ENCODE peak calls at places on chromosomes 11 and 22, in six cellular contexts. One of them, this sample, is unnamed.

GRCh38 chr11:95241673-95242072 is 10.7 kb upstream of the SESN3 start:
- DNase-seq in iPS-NIHi11: no peak
- DNase-seq in effector CD4-positive, alpha-beta T cell: no peak
- DNase-seq in transverse colon: no peak
- DNase-seq in ELR: no peak
- DNase-seq in NCI-H774: no peak
- DNase-seq in this sample: no peak

GRCh38 chr22:36406139-36406538 is 18.4 kb upstream of the MYH9 start:
- DNase-seq in NCI-H774: no peak
- DNase-seq in transverse colon: no peak
- DNase-seq in ELR: no peak
- DNase-seq in iPS-NIHi11: no peak
- DNase-seq in effector CD4-positive, alpha-beta T cell: no peak
- DNase-seq in this sample: no peak

GRCh38 chr11:129750343-129751292 is 65.0 kb upstream of the TMEM45B start:
- DNase-seq in transverse colon: peak
- DNase-seq in ELR: peak
- DNase-seq in NCI-H774: peak
- DNase-seq in effector CD4-positive, alpha-beta T cell: peak
- DNase-seq in iPS-NIHi11: peak
- DNase-seq in this sample: peak

GRCh38 chr22:49209452-49210195 is 618.0 kb downstream of the BRD1 start:
- DNase-seq in transverse colon: no peak
- DNase-seq in NCI-H774: peak
- DNase-seq in ELR: no peak
- DNase-seq in effector CD4-positive, alpha-beta T cell: no peak
- DNase-seq in iPS-NIHi11: no peak
- DNase-seq in this sample: no peak

GRCh38 chr11:117629891-117630538 is 167.0 kb downstream of the DSCAML1 start:
- DNase-seq in iPS-NIHi11: no peak
- DNase-seq in effector CD4-positive, alpha-beta T cell: no peak
- DNase-seq in NCI-H774: no peak
- DNase-seq in ELR: no peak
- DNase-seq in transverse colon: no peak
- DNase-seq in this sample: no peak

GRCh38 chr11:75191330-75191717 is 40.4 kb downstream of the SLCO2B1 start:
- DNase-seq in NCI-H774: no peak
- DNase-seq in iPS-NIHi11: no peak
- DNase-seq in transverse colon: no peak
- DNase-seq in effector CD4-positive, alpha-beta T cell: no peak
- DNase-seq in ELR: no peak
- DNase-seq in this sample: no peak

GRCh38 chr11:102940714-102941588 is 14.6 kb downstream of the MMP13 start:
- DNase-seq in NCI-H774: peak
- DNase-seq in ELR: peak
- DNase-seq in iPS-NIHi11: peak
- DNase-seq in transverse colon: peak
- DNase-seq in effector CD4-positive, alpha-beta T cell: no peak
- DNase-seq in this sample: peak

GRCh38 chr22:45848904-45849303 is 128.1 kb downstream of the WNT7B start:
- DNase-seq in iPS-NIHi11: no peak
- DNase-seq in effector CD4-positive, alpha-beta T cell: no peak
- DNase-seq in transverse colon: no peak
- DNase-seq in ELR: no peak
- DNase-seq in NCI-H774: no peak
- DNase-seq in this sample: no peak

GRCh38 chr11:72783144-72783910 is 10.5 kb downstream of the STARD10 start:
- DNase-seq in ELR: no peak
- DNase-seq in NCI-H774: no peak
- DNase-seq in transverse colon: peak
- DNase-seq in effector CD4-positive, alpha-beta T cell: no peak
- DNase-seq in iPS-NIHi11: no peak
- DNase-seq in this sample: no peak

GRCh38 chr11:3732671-3733070 is 61.5 kb upstream of the CHRNA10 start:
- DNase-seq in iPS-NIHi11: no peak
- DNase-seq in ELR: no peak
- DNase-seq in transverse colon: no peak
- DNase-seq in NCI-H774: no peak
- DNase-seq in effector CD4-positive, alpha-beta T cell: no peak
- DNase-seq in this sample: no peak

GRCh38 chr11:44267366-44268072 is 42.4 kb downstream of the ALX4 start:
- DNase-seq in iPS-NIHi11: no peak
- DNase-seq in transverse colon: no peak
- DNase-seq in effector CD4-positive, alpha-beta T cell: no peak
- DNase-seq in NCI-H774: no peak
- DNase-seq in ELR: no peak
- DNase-seq in this sample: no peak

GRCh38 chr22:30947821-30948454 is 20.6 kb downstream of the MORC2 start:
- DNase-seq in ELR: peak
- DNase-seq in effector CD4-positive, alpha-beta T cell: no peak
- DNase-seq in NCI-H774: no peak
- DNase-seq in transverse colon: no peak
- DNase-seq in iPS-NIHi11: no peak
- DNase-seq in this sample: peak

GRCh38 chr11:68014157-68014965 is 4.2 kb downstream of the ALDH3B1 start:
- DNase-seq in transverse colon: peak
- DNase-seq in iPS-NIHi11: no peak
- DNase-seq in ELR: peak
- DNase-seq in effector CD4-positive, alpha-beta T cell: no peak
- DNase-seq in NCI-H774: no peak
- DNase-seq in this sample: peak

GRCh38 chr11:47565340-47566165 is at the start of gene PTPMT1:
- DNase-seq in ELR: peak
- DNase-seq in transverse colon: peak
- DNase-seq in NCI-H774: peak
- DNase-seq in iPS-NIHi11: peak
- DNase-seq in effector CD4-positive, alpha-beta T cell: peak
- DNase-seq in this sample: peak

GRCh38 chr11:2742611-2743426 is 43.0 kb upstream of the KCNQ1OT1 start:
- DNase-seq in iPS-NIHi11: no peak
- DNase-seq in NCI-H774: no peak
- DNase-seq in transverse colon: no peak
- DNase-seq in ELR: no peak
- DNase-seq in effector CD4-positive, alpha-beta T cell: no peak
- DNase-seq in this sample: no peak